ENCODE peak calls at places on chromosomes 13 and 19, in eight cellular contexts. H is IMR-90, N is lower lobe of right lung, F is Peyer's patch, D is ovary, M is A549, Z is lower leg skin, J is heart right ventricle. K is an unnamed sample.

GRCh38 chr13:99151516-99151915 is 49.1 kb upstream of the UBAC2 start:
- DNase-seq in H (peak; percentile 41), N (no peak), F (no peak), D (no peak), M (peak; percentile 70), Z (no peak), J (no peak), K (peak; percentile 52)

GRCh38 chr19:33780746-33781145 is 15.9 kb upstream of the KCTD15 start:
- DNase-seq in H (no peak), N (no peak), F (no peak), D (no peak), M (no peak), Z (no peak), J (no peak), K (no peak)

GRCh38 chr13:38350114-38350617 is 515 bp downstream of the UFM1 start:
- DNase-seq in H (peak; percentile 50), N (peak; percentile 87), F (peak; percentile 56), D (peak; percentile 44), M (peak; percentile 44), Z (peak; percentile 59), J (peak; percentile 52), K (peak; percentile 65)

GRCh38 chr13:41563501-41564001 is 106.2 kb downstream of the RGCC start:
- DNase-seq in H (peak; percentile 50), N (no peak), F (no peak), D (no peak), M (peak; percentile 13), Z (no peak), J (peak; percentile 42), K (peak; percentile 56)

GRCh38 chr13:78660130-78660857 is 1.3 kb upstream of the OBI1 start:
- DNase-seq in H (no peak), N (no peak), F (peak; percentile 36), D (no peak), M (peak; percentile 33), Z (no peak), J (no peak), K (peak; percentile 8)

GRCh38 chr19:14450168-14450874 is 17.2 kb downstream of the PKN1 start:
- DNase-seq in H (no peak), N (no peak), F (no peak), D (no peak), M (peak; percentile 84), Z (no peak), J (no peak), K (peak; percentile 30)

GRCh38 chr19:46648961-46649960 is 11.7 kb downstream of the DACT3 start:
- DNase-seq in H (no peak), N (no peak), F (no peak), D (no peak), M (no peak), Z (no peak), J (no peak), K (no peak)

GRCh38 chr19:39498262-39499081 is at the start of gene DLL3:
- DNase-seq in H (peak; percentile 7), N (no peak), F (no peak), D (no peak), M (no peak), Z (no peak), J (no peak), K (peak; percentile 54)

GRCh38 chr13:23610966-23611486 is 40.8 kb downstream of the TNFRSF19 start:
- DNase-seq in H (peak; percentile 53), N (no peak), F (no peak), D (no peak), M (no peak), Z (no peak), J (peak; percentile 68), K (peak; percentile 35)

GRCh38 chr19:28296506-28296905 is 916.4 kb downstream of the UQCRFS1 start:
- DNase-seq in H (no peak), N (no peak), F (no peak), D (no peak), M (no peak), Z (no peak), J (no peak), K (peak; percentile 59)

GRCh38 chr19:18848860-18849661 is 17.3 kb downstream of the UPF1 start:
- DNase-seq in H (peak; percentile 40), N (peak; percentile 81), F (peak; percentile 57), D (peak; percentile 70), M (no peak), Z (peak; percentile 70), J (peak; percentile 80), K (peak; percentile 56)

GRCh38 chr13:30165791-30166190 is 141.6 kb downstream of the KATNAL1 start:
- DNase-seq in H (no peak), N (no peak), F (no peak), D (no peak), M (no peak), Z (no peak), J (no peak), K (no peak)

GRCh38 chr19:14550201-14550754 is 20.9 kb downstream of the TECR start:
- DNase-seq in H (no peak), N (no peak), F (no peak), D (no peak), M (no peak), Z (no peak), J (no peak), K (peak; percentile 60)

GRCh38 chr13:83184819-83185218 is 697.5 kb downstream of the SLITRK1 start:
- DNase-seq in H (peak; percentile 79), N (no peak), F (no peak), D (no peak), M (no peak), Z (no peak), J (no peak), K (peak; percentile 26)

GRCh38 chr19:34778342-34778741 is 5.3 kb upstream of the ZNF599 start:
- DNase-seq in H (no peak), N (no peak), F (no peak), D (no peak), M (no peak), Z (no peak), J (no peak), K (no peak)

GRCh38 chr19:7904074-7905020 is 670 bp downstream of the MAP2K7 start:
- DNase-seq in H (no peak), N (peak; percentile 77), F (peak; percentile 49), D (peak; percentile 64), M (no peak), Z (peak; percentile 55), J (no peak), K (peak; percentile 26)

GRCh38 chr19:7905859-7906258 is 2.2 kb downstream of the MAP2K7 start:
- DNase-seq in H (no peak), N (peak; percentile 47), F (no peak), D (no peak), M (no peak), Z (peak; percentile 16), J (no peak), K (no peak)

GRCh38 chr19:7907122-7907521 is 3.4 kb downstream of the MAP2K7 start:
- DNase-seq in H (no peak), N (peak; percentile 42), F (no peak), D (no peak), M (no peak), Z (no peak), J (no peak), K (no peak)

GRCh38 chr19:7903244-7904073 is at the start of gene MAP2K7:
- DNase-seq in H (peak; percentile 99), N (peak; percentile 100), F (peak; percentile 100), D (peak; percentile 100), M (peak; percentile 98), Z (peak; percentile 99), J (peak; percentile 100), K (peak; percentile 99)

DNA sequence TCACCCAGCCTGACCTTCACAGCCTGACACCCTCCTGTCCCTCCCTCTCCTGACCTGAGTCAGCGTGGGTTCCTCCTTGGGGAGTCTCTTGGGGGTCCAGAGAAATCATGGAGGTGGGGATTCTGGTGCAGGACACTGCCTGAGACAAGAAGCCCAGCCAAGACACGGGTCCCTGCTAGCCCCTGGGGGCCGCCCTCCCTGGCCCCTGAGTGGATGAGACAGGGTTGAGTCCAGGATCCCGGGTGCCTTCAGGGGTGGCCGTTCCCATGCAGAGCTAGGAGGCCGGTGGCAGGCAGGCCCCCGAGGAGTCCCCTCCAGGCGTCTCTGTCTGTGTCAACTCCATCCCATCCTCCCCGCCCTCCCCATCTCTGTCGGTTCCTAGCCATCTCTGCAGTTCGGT is 1.6 kb downstream of the MAP2K7 start:
- DNase-seq in H (no peak), N (no peak), F (no peak), D (no peak), M (no peak), Z (peak; percentile 15), J (no peak), K (no peak)
- H3K4me3 ChIP-seq in H (no peak overlapping the region), N (peak overlapping the region; percentile 88), F (peak overlapping the region; percentile 83), D (no peak overlapping the region), M (no peak overlapping the region), Z (no peak overlapping the region), J (peak overlapping the region; percentile 94), K (peak overlapping the region; percentile 88)

DNA sequence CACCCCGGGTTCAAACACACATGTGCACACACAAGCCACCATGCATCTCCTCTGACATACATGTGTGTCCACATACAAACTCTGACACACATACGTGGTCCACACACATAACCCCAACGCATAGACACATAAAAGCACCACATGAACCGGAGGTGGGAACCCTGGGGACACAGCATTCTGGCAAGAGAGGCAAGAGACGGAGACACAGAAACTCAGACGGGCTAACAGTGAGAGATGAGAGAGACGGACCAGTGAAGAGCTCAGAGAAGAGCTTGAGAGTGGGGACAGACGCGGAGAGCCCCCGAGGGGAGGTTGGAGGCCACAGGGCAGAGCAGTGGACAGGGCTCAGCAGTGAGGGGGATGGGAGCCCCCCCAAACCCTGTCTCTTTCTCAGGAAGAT is 9.3 kb upstream of the ERFL start:
- DNase-seq in H (no peak), N (no peak), F (no peak), D (no peak), M (no peak), Z (no peak), J (no peak), K (no peak)
- TF ChIP-seq CTCF in H (no peak), N (no peak), F (no peak), D (no peak), M (no peak), Z (no peak), J (no peak), K (no peak)

DNA sequence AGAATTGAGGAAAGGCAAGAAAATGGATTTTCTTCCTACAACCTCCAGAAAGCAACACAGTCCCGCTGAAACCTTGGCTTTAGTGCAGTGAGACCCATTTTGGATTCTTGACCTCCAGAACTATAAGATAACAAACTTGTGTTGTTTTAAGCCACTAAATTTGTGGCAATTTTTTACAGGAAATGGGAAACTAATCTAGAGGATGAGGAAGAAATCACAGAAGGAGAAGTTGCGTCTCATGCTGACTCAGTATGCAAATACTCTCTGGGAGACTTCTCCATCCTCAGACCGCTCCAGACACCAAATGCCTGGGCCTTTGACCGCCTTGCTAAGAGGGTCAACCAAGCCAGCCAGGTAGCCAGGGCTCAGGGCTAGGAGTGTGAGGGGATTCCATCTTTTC is 13.1 kb upstream of the CEACAM16 start:
- DNase-seq in H (peak; percentile 74), N (no peak), F (peak; percentile 28), D (no peak), M (peak; percentile 83), Z (no peak), J (peak; percentile 34), K (peak; percentile 56)
- H3K4me3 ChIP-seq in H (no peak overlapping the region), N (no peak overlapping the region), F (no peak overlapping the region), D (no peak overlapping the region), M (no peak overlapping the region), Z (no peak overlapping the region), J (no peak overlapping the region), K (no peak overlapping the region)

GRCh38 chr13:85900521-85900920 is 101.3 kb upstream of the SLITRK6 start:
- DNase-seq in H (no peak), N (no peak), F (no peak), D (no peak), M (no peak), Z (no peak), J (no peak), K (no peak)

GRCh38 chr13:85896516-85897450 is 97.6 kb upstream of the SLITRK6 start:
- DNase-seq in H (peak; percentile 0), N (no peak), F (no peak), D (no peak), M (peak; percentile 4), Z (no peak), J (no peak), K (no peak)
- TF ChIP-seq CTCF in H (peak; percentile 8), N (no peak), F (no peak), D (no peak), M (no peak), Z (no peak), J (no peak), K (no peak)

K was measured in fibroblast of villous mesenchyme.